ENCODE peak calls at places on chromosomes 3 and 15, in ten cellular contexts. P is breast epithelium, W is stomach, Q is OCI-LY7, A is A549, D is fibroblast of lung, X is colonic mucosa, U is left ventricle myocardium inferior, N is PC-3, I is esophagus squamous epithelium. E is an unnamed sample. For H3K4me1, the result is how much of the 10 kb centered on the place peaks cover.

GRCh38 chr3:57949779-57950618 is 58.2 kb upstream of the FLNB start:
- DNase-seq in X (no peak), I (no peak), Q (no peak), N (peak), A (peak), P (peak), U (peak), D (peak), W (peak), E (no peak)

GRCh38 chr3:160343132-160343531 is 55.9 kb downstream of the IFT80 start:
- DNase-seq in Q (peak), X (no peak), W (no peak), D (peak), I (no peak), A (peak), N (peak), P (no peak), U (no peak), E (no peak)

GRCh38 chr15:72861511-72861910 is 78.0 kb upstream of the ADPGK start:
- DNase-seq in X (no peak), P (no peak), A (no peak), I (no peak), N (no peak), Q (no peak), W (no peak), U (no peak), D (no peak), E (no peak)

GRCh38 chr3:147613710-147614109 is 204.5 kb downstream of the ZIC1 start:
- DNase-seq in P (no peak), N (no peak), Q (no peak), W (no peak), D (no peak), I (no peak), X (no peak), U (no peak), A (no peak), E (no peak)

GRCh38 chr3:159263750-159264561 is 462.1 kb downstream of the MFSD1 start:
- DNase-seq in X (no peak), U (no peak), W (no peak), D (peak), I (no peak), P (no peak), N (peak), Q (peak), A (peak), E (no peak)

GRCh38 chr15:39990706-39991105 is 48.3 kb downstream of the SRP14 start:
- DNase-seq in Q (no peak), D (no peak), A (no peak), X (no peak), W (no peak), I (no peak), P (no peak), N (no peak), U (no peak), E (no peak)

GRCh38 chr15:57306305-57306943 is 69.9 kb upstream of the CGNL1 start:
- DNase-seq in U (peak), A (peak), X (peak), D (peak), P (peak), W (peak), I (peak), Q (peak), N (peak), E (peak)

GRCh38 chr3:164550857-164551256 is 527.4 kb downstream of the SI start:
- DNase-seq in P (no peak), D (no peak), I (no peak), X (no peak), N (no peak), W (no peak), Q (no peak), U (no peak), A (peak), E (no peak)

GRCh38 chr15:67691450-67691849 is 133.9 kb upstream of the SKOR1 start:
- DNase-seq in I (no peak), A (no peak), U (no peak), N (no peak), Q (no peak), D (no peak), X (no peak), P (no peak), W (no peak), E (no peak)

GRCh38 chr3:114178770-114179368 is at the start of gene DRD3:
- DNase-seq in W (no peak), N (peak), A (peak), Q (no peak), P (no peak), U (no peak), I (no peak), D (peak), X (no peak), E (no peak)

GRCh38 chr3:150149651-150150051 is 179.0 kb upstream of the PFN2 start:
- DNase-seq in D (peak), A (no peak), W (no peak), X (no peak), N (peak), I (no peak), P (no peak), Q (no peak), U (no peak), E (no peak)

GRCh38 chr3:183745300-183746098 is 47.9 kb downstream of the YEATS2 start:
- DNase-seq in A (peak), D (no peak), U (no peak), X (no peak), I (no peak), W (no peak), Q (no peak), N (peak), P (no peak), E (no peak)

GRCh38 chr15:101028772-101029438 is 109.7 kb downstream of the LRRK1 start:
- DNase-seq in D (no peak), X (peak), Q (no peak), W (peak), U (no peak), P (no peak), I (no peak), A (no peak), N (no peak), E (no peak)

GRCh38 chr3:128714887-128715496 is 11.0 kb upstream of the RAB7A start:
- DNase-seq in N (no peak), A (no peak), W (no peak), Q (peak), X (no peak), I (no peak), U (no peak), D (no peak), P (no peak), E (no peak)

GRCh38 chr15:80437492-80437891 is 33.3 kb downstream of the ARNT2 start:
- DNase-seq in W (no peak), U (no peak), N (no peak), D (peak), X (no peak), Q (no peak), A (no peak), I (no peak), P (no peak), E (no peak)

GRCh38 chr15:89958107-89958805 is 42.9 kb upstream of the ZNF710 start:
- DNase-seq in D (no peak), Q (no peak), A (no peak), P (peak), N (no peak), U (no peak), X (peak), W (peak), I (no peak), E (no peak)

GRCh38 chr3:187852842-187853727 is 107.8 kb upstream of the BCL6 start:
- DNase-seq in X (no peak), U (no peak), I (no peak), W (no peak), N (no peak), A (peak), D (no peak), P (no peak), Q (no peak), E (no peak)

GRCh38 chr3:8499181-8499611 is 2.4 kb upstream of the LMCD1 start:
- DNase-seq in N (peak), U (no peak), A (no peak), Q (no peak), I (no peak), X (no peak), P (peak), D (no peak), W (peak), E (no peak)

GRCh38 chr15:89439764-89440163 is 56.6 kb downstream of the RHCG start:
- DNase-seq in Q (no peak), W (no peak), X (no peak), N (no peak), D (no peak), A (no peak), I (no peak), P (no peak), U (no peak), E (no peak)

GRCh38 chr15:47422901-47423300 is 294.4 kb upstream of the SEMA6D start:
- DNase-seq in A (no peak), U (no peak), W (no peak), P (no peak), D (peak), I (no peak), Q (no peak), N (peak), X (no peak), E (no peak)

GRCh38 chr3:186526256-186526606 is 17.9 kb downstream of the CRYGS start:
- DNase-seq in W (no peak), N (no peak), Q (peak), U (no peak), D (no peak), X (no peak), P (no peak), I (no peak), A (no peak), E (no peak)

GRCh38 chr3:107521466-107522059 is 1.2 kb upstream of the BBX start:
- DNase-seq in I (no peak), N (no peak), W (no peak), X (no peak), A (no peak), Q (peak), U (no peak), D (no peak), P (no peak), E (no peak)

GRCh38 chr15:31387483-31388118 is 61.0 kb downstream of the KLF13 start:
- DNase-seq in A (no peak), X (peak), D (no peak), Q (no peak), U (peak), P (no peak), I (no peak), N (peak), W (peak), E (no peak)

GRCh38 chr3:16908408-16908807 is 23.7 kb downstream of the PLCL2 start:
- DNase-seq in Q (no peak), A (no peak), N (no peak), I (no peak), W (no peak), D (no peak), P (no peak), U (no peak), X (no peak), E (no peak)

GRCh38 chr3:177410734-177411133 is 213.5 kb upstream of the TBL1XR1 start:
- DNase-seq in P (no peak), W (peak), X (peak), A (no peak), Q (peak), D (no peak), U (no peak), N (peak), I (no peak), E (no peak)

GRCh38 chr15:71730277-71731144 is 79.8 kb upstream of the NR2E3 start:
- DNase-seq in W (peak), A (peak), D (peak), I (no peak), Q (peak), U (peak), X (peak), N (peak), P (peak), E (no peak)

GRCh38 chr3:184505479-184505878 is 56.1 kb upstream of the EPHB3 start:
- DNase-seq in Q (no peak), N (no peak), U (no peak), W (no peak), A (no peak), I (no peak), P (no peak), D (no peak), X (no peak), E (no peak)

DNA sequence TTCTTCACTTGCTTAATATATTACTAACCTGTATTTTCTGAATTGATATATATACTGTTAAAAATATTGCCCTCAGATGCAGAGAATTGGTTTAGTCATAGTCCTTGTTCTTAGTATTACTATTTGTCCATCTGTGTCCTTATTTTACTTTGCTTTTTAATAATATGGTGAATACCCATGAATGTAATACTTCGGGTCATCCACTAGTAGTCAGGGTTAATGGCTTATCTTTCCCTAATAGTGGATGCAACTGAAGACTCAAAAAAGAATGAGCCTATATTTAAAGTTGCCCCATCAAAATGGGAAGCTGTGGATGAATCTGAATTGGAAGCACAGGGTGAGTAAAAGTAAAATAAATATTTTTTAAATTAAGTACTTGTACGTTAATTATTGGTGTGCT is 36.5 kb downstream of the U2SURP start:
- DNase-seq in X (no peak), A (no peak), P (no peak), W (no peak), D (no peak), I (no peak), U (no peak), Q (no peak), N (no peak), E (no peak)
- TF ChIP-seq CTCF in X (no peak), A (peak), P (no peak), W (no peak), D (no peak), I (no peak), U (no peak), Q (peak), N (peak), E (no peak)

DNA sequence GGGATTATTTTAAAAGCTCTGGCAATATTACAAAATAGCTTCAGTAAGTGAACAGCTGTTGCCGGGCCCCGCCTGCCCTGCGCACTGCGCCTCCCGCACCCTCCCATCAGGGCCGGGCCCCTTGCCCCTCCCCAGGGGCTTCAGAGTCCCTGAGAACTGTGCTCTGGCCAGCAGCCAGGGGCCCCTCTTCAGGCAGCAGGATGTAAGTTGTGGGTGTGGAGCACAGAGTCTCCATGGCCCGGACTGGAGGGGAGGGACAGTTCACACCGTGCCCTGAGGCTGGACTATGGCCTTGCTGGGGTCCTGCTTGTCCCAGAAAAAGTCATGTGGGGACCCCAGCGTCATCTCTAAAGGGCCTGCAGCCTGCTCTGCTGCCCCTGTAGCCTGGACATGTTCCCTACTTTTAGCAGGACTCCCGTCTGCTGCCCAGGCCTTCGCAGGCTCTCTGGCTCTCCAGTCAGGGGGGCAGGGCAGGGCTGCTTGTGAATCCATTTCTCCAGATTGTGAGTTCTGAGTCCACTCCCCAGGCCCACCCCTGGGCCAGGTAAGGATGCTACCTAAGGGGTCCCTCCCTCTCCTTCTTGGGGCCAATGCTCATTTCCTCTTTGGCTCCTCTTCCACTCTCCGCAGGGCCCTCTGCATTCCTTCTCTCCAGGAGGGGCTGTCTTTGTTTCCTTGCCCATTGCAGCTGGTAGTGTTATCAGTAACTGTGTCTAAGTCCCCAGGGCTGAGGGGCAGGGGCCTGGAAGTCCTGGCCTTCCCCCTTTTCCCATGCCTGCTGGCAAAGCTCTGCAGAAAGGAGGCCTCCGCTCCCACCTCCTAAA is 12.8 kb upstream of the CACNA2D2 start:
- DNase-seq in D (peak), Q (no peak), N (no peak), I (no peak), U (peak), X (peak), A (no peak), W (peak), P (no peak), E (no peak)
- H3K4me3 ChIP-seq in D (no peak), Q (no peak), N (no peak), I (no peak), U (peak), X (no peak), A (no peak), W (peak), P (peak), E (peak)

GRCh38 chr3:48430359-48431101 is 644 bp upstream of the PLXNB1 start:
- DNase-seq in I (no peak), X (no peak), Q (no peak), N (peak), U (no peak), D (peak), P (no peak), A (no peak), W (no peak), E (no peak)
- H3K4me1 ChIP-seq in I (half or more), X (under half), Q (under half), N (under half), U (half or more), D (under half), P (under half), A (half or more), W (half or more), E (under half)

DNA sequence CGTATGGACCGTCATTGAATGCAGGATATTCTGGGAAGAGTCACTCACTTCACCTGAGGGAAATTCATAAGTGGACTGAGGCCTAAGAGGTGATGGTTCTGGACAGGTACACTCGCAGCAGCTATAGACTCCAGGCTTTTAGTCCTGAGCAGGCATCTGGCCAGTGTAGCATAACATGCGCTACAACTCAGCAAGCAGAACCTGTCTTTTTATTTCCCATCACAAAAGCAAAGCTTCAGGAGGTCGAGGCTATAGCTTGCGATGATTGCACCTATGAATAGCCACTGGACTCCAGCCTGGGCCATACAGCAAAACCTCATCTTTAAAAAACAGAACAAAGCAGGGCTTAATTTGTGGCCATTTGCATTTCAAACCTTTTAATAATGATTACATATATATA is 185.8 kb downstream of the KCNH8 start:
- DNase-seq in A (no peak), N (no peak), Q (no peak), X (no peak), W (no peak), U (no peak), I (no peak), D (no peak), P (no peak), E (no peak)
- TF ChIP-seq CTCF in A (no peak), N (no peak), Q (no peak), X (no peak), W (no peak), U (no peak), I (no peak), D (no peak), P (no peak), E (no peak)

GRCh38 chr3:11185564-11186317 is 31.4 kb downstream of the HRH1 start:
- DNase-seq in D (peak), I (no peak), X (peak), N (peak), U (peak), Q (no peak), P (peak), A (peak), W (peak), E (peak)
- H3K4me3 ChIP-seq in D (no peak), I (no peak), X (no peak), N (peak), U (peak), Q (no peak), P (peak), A (no peak), W (no peak), E (peak)

GRCh38 chr15:78682693-78683410 is 41.8 kb upstream of the CHRNB4 start:
- DNase-seq in D (no peak), I (no peak), U (no peak), Q (no peak), N (no peak), W (no peak), X (no peak), P (no peak), A (no peak), E (no peak)

GRCh38 chr15:78682013-78682651 is 41.1 kb upstream of the CHRNB4 start:
- DNase-seq in X (no peak), P (no peak), W (no peak), N (no peak), I (no peak), A (no peak), Q (no peak), D (no peak), U (no peak), E (no peak)

GRCh38 chr15:78681306-78682012 is 40.4 kb upstream of the CHRNB4 start:
- DNase-seq in I (no peak), N (no peak), D (no peak), W (no peak), P (no peak), Q (no peak), A (no peak), X (no peak), U (no peak), E (no peak)

GRCh38 chr15:78679089-78679511 is 38.1 kb upstream of the CHRNB4 start:
- DNase-seq in U (no peak), P (no peak), W (no peak), I (no peak), X (no peak), Q (no peak), A (no peak), D (no peak), N (no peak), E (no peak)

GRCh38 chr15:78680416-78681068 is 39.5 kb upstream of the CHRNB4 start:
- DNase-seq in N (no peak), X (no peak), A (no peak), I (no peak), P (no peak), W (no peak), U (no peak), D (no peak), Q (no peak), E (no peak)
- H3K4me1 ChIP-seq in N (under half), X (under half), A (under half), I (under half), P (under half), W (under half), U (under half), D (under half), Q (under half), E (under half)